ENCODE peak calls at places on chromosomes 2 and 18, in five cellular contexts. D, O, B, X and W are unnamed samples.

GRCh38 chr2:126906781-126907180 is 8.1 kb downstream of the TEX51 start:
- DNase-seq in B (peak; percentile 28), O (no peak), D (no peak), X (no peak), W (no peak)

GRCh38 chr2:88218971-88219370 is 48.8 kb downstream of the THNSL2 start:
- DNase-seq in B (no peak), X (no peak), O (no peak), D (no peak), W (no peak)

GRCh38 chr2:239321596-239322413 is 79.0 kb downstream of the HDAC4 start:
- DNase-seq in O (no peak), B (peak; percentile 76), X (no peak), D (no peak), W (no peak)

GRCh38 chr2:112725545-112726457 is 5.0 kb downstream of the NT5DC4 start:
- DNase-seq in O (no peak), B (no peak), D (peak; percentile 81), X (no peak), W (no peak)

GRCh38 chr18:59005266-59005665 is 134.4 kb upstream of the SEC11C start:
- DNase-seq in B (no peak), O (no peak), D (peak; percentile 66), X (peak; percentile 42), W (peak; percentile 43)

GRCh38 chr2:96148410-96149217 is 3.4 kb upstream of the DUSP2 start:
- DNase-seq in X (peak; percentile 96), B (peak; percentile 97), O (peak; percentile 89), D (peak; percentile 76), W (peak; percentile 79)

GRCh38 chr2:182280128-182280527 is 146.7 kb downstream of the PDE1A start:
- DNase-seq in O (no peak), X (peak; percentile 69), B (no peak), D (peak; percentile 39), W (no peak)

GRCh38 chr18:75120521-75120920 is 88.4 kb downstream of the PTGR3 start:
- DNase-seq in O (no peak), X (no peak), B (no peak), D (no peak), W (no peak)

GRCh38 chr2:105215586-105216192 is 25.9 kb upstream of the GPR45 start:
- DNase-seq in D (no peak), X (no peak), O (no peak), B (no peak), W (no peak)

GRCh38 chr2:85523906-85524566 is 14.9 kb upstream of the MAT2A start:
- DNase-seq in B (no peak), X (peak; percentile 61), O (no peak), D (no peak), W (peak; percentile 16)

GRCh38 chr18:64409511-64409910 is 260.6 kb upstream of the LINC00305 start:
- DNase-seq in D (peak; percentile 25), B (no peak), X (no peak), O (no peak), W (peak; percentile 42)

GRCh38 chr18:50410894-50411293 is 36.0 kb downstream of the SKA1 start:
- DNase-seq in O (no peak), D (peak; percentile 53), B (no peak), X (peak; percentile 50), W (no peak)

GRCh38 chr2:97950329-97951154 is 45.2 kb downstream of the TMEM131 start:
- DNase-seq in X (peak; percentile 91), D (peak; percentile 84), O (no peak), B (no peak), W (no peak)

GRCh38 chr2:120858361-120858760 is 122.7 kb downstream of the GLI2 start:
- DNase-seq in O (no peak), X (no peak), D (no peak), B (no peak), W (no peak)

GRCh38 chr2:567865-568638 is 109.2 kb downstream of the TMEM18 start:
- DNase-seq in X (no peak), O (no peak), D (peak; percentile 73), B (no peak), W (no peak)

GRCh38 chr18:69161383-69162028 is 239.2 kb upstream of the DOK6 start:
- DNase-seq in B (no peak), O (no peak), X (peak; percentile 63), D (peak; percentile 62), W (no peak)

GRCh38 chr2:121151311-121152109 is 133.5 kb downstream of the TFCP2L1 start:
- DNase-seq in O (no peak), X (no peak), D (no peak), B (no peak), W (no peak)

GRCh38 chr18:42545825-42546224 is 569.7 kb downstream of the RIT2 start:
- DNase-seq in B (no peak), O (no peak), X (peak; percentile 8), D (peak; percentile 89), W (peak; percentile 1)

GRCh38 chr2:199955007-199955338 is 318 bp downstream of the TYW5 start:
- DNase-seq in B (no peak), X (no peak), D (no peak), O (no peak), W (peak; percentile 66)

GRCh38 chr2:187050409-187050998 is 201.5 kb upstream of the ZSWIM2 start:
- DNase-seq in B (no peak), D (no peak), O (no peak), X (peak; percentile 10), W (no peak)

GRCh38 chr2:220006152-220006551 is 378.7 kb downstream of the SLC4A3 start:
- DNase-seq in B (no peak), D (no peak), O (no peak), X (peak; percentile 70), W (no peak)

GRCh38 chr2:27431395-27431794 is 3.0 kb downstream of the NRBP1 start:
- DNase-seq in B (peak; percentile 68), D (peak; percentile 83), O (no peak), X (peak; percentile 62), W (peak; percentile 45)

GRCh38 chr18:54284967-54285785 is 15.9 kb downstream of the POLI start:
- DNase-seq in B (peak; percentile 92), D (peak; percentile 84), X (peak; percentile 75), O (no peak), W (no peak)

GRCh38 chr2:218381916-218382366 is at the start of gene SLC11A1:
- DNase-seq in D (no peak), X (no peak), B (no peak), O (no peak), W (no peak)

GRCh38 chr2:62208082-62208757 is 12.3 kb downstream of the B3GNT2 start:
- DNase-seq in O (no peak), D (no peak), B (no peak), X (no peak), W (no peak)